ENCODE peak calls at places on chromosomes 4 and X, in four cellular contexts. E is HepG2, A is endothelial cell of umbilical vein, I is H1. W is an unnamed sample.

GRCh38 chr4:120731561-120731960 is 191.0 kb downstream of the PRDM5 start:
- DNase-seq in E (no peak), A (no peak), I (no peak), W (peak)

GRCh38 chrX:63664083-63664482 is 120.9 kb downstream of the ARHGEF9 start:
- DNase-seq in E (no peak), A (no peak), I (no peak), W (no peak)

GRCh38 chrX:31658360-31658759 is 586.5 kb upstream of the FTHL17 start:
- DNase-seq in E (peak), A (peak), I (no peak), W (peak)

GRCh38 chr4:155342142-155342541 is 34.6 kb downstream of the MAP9 start:
- DNase-seq in E (no peak), A (no peak), I (no peak), W (peak)

GRCh38 chr4:87108142-87108546 is 112.3 kb downstream of the KLHL8 start:
- DNase-seq in E (no peak), A (peak), I (no peak), W (peak)

GRCh38 chr4:17356926-17357325 is 155.0 kb downstream of the QDPR start:
- DNase-seq in E (no peak), A (no peak), I (no peak), W (no peak)

GRCh38 chr4:107603430-107603829 is 116.6 kb downstream of the PAPSS1 start:
- DNase-seq in E (no peak), A (no peak), I (no peak), W (peak)

GRCh38 chr4:172772781-172773180 is 395.8 kb upstream of the GALNT7 start:
- DNase-seq in E (no peak), A (no peak), I (no peak), W (no peak)

GRCh38 chrX:112761239-112762207 is 79.1 kb downstream of the AMOT start:
- DNase-seq in E (no peak), A (no peak), I (no peak), W (no peak)

GRCh38 chr4:169345207-169345788 is 74.5 kb upstream of the SH3RF1 start:
- DNase-seq in E (no peak), A (peak), I (no peak), W (peak)

GRCh38 chrX:3184176-3184930 is 143.1 kb downstream of the ARSF start:
- DNase-seq in E (peak), A (no peak), I (no peak), W (peak)

GRCh38 chr4:147096667-147097604 is 151.3 kb upstream of the TTC29 start:
- DNase-seq in E (peak), A (peak), I (no peak), W (peak)

GRCh38 chrX:111511477-111511876 is at the start of gene SERTM2:
- DNase-seq in E (no peak), A (no peak), I (no peak), W (peak)

GRCh38 chr4:138697771-138698170 is 317.8 kb upstream of the NOCT start:
- DNase-seq in E (no peak), A (no peak), I (no peak), W (peak)

GRCh38 chr4:40833212-40833611 is 83.5 kb downstream of the NSUN7 start:
- DNase-seq in E (no peak), A (no peak), I (no peak), W (no peak)

GRCh38 chrX:64205441-64205734 is at the start of gene AMER1:
- DNase-seq in E (no peak), A (no peak), I (no peak), W (no peak)

GRCh38 chrX:130772313-130773140 is 130.5 kb downstream of the ENOX2 start:
- DNase-seq in E (peak), A (no peak), I (no peak), W (peak)

GRCh38 chr4:65658117-65658516 is 12.2 kb downstream of the EPHA5 start:
- DNase-seq in E (no peak), A (no peak), I (no peak), W (no peak)

GRCh38 chr4:80261989-80262600 is 4.4 kb upstream of the FGF5 start:
- DNase-seq in E (no peak), A (no peak), I (no peak), W (no peak)

GRCh38 chrX:119690921-119691716 is 1.8 kb downstream of the SEPTIN6 start:
- DNase-seq in E (no peak), A (no peak), I (no peak), W (peak)

GRCh38 chrX:119692241-119693031 is 532 bp downstream of the SEPTIN6 start:
- DNase-seq in E (no peak), A (peak), I (peak), W (peak)

GRCh38 chrX:119693996-119694451 is 1.1 kb upstream of the SEPTIN6 start:
- DNase-seq in E (no peak), A (no peak), I (peak), W (no peak)

GRCh38 chrX:119694601-119695534 is 1.9 kb upstream of the SEPTIN6 start:
- DNase-seq in E (peak), A (no peak), I (peak), W (no peak)

GRCh38 chrX:119693032-119693995 is at the start of gene SEPTIN6:
- DNase-seq in E (peak), A (peak), I (peak), W (peak)
- TF ChIP-seq CTCF in E (no peak), A (no peak), I (no peak), W (no peak)

GRCh38 chr4:4430492-4431195 is 43.7 kb downstream of the NSG1 start:
- DNase-seq in E (peak), A (peak), I (peak), W (peak)
- TF ChIP-seq EZH2 in E (no peak), A (no peak), I (no peak), W (no peak)

DNA sequence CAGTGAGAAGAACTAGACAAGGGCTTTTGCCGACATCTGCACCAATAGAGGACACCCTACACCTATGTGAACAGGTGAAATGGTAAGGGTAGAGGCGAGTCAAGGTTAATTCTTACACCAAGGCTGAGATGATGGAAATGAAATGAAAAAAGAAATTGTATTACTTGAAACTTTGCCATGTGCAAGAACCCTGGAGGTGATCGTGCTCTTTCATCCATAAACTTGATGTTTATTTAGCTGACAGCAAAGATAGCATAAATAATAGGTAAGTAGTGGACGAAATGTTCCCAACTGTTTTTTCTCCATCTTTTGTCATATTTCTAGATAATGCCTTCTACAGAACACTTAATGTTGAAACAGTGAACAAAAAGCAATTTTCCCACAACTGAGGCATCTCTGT is 162.5 kb downstream of the BANK1 start:
- DNase-seq in E (no peak), A (no peak), I (no peak), W (no peak)
- TF ChIP-seq CTCF in E (no peak), A (no peak), I (no peak), W (no peak)

GRCh38 chr4:1856071-1856919 is at the start of gene LETM1:
- DNase-seq in E (peak), A (peak), I (peak), W (peak)
- TF ChIP-seq EZH2 in E (no peak), A (no peak), I (no peak), W (no peak)

DNA sequence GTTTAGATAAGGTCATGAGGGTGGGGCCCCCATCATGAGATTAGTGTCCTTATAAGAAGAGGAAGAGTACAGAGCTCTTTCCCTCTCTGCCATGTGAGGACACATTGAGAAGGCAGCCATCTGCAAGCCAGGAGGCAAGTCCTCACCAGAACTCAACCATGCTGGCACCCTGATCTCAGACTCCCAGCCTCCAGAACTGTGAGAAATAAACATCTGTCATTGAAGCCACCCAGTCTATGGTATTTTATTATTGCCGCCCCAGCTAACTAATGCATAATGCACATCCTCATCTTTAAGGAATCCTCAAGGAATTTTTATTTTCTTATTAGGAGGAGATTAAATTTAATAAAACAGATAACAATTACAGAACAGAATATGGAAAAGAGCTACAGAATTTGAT is 16.7 kb upstream of the EXOSC9 start:
- DNase-seq in E (no peak), A (no peak), I (no peak), W (peak)
- TF ChIP-seq CTCF in E (no peak), A (no peak), I (no peak), W (no peak)

DNA sequence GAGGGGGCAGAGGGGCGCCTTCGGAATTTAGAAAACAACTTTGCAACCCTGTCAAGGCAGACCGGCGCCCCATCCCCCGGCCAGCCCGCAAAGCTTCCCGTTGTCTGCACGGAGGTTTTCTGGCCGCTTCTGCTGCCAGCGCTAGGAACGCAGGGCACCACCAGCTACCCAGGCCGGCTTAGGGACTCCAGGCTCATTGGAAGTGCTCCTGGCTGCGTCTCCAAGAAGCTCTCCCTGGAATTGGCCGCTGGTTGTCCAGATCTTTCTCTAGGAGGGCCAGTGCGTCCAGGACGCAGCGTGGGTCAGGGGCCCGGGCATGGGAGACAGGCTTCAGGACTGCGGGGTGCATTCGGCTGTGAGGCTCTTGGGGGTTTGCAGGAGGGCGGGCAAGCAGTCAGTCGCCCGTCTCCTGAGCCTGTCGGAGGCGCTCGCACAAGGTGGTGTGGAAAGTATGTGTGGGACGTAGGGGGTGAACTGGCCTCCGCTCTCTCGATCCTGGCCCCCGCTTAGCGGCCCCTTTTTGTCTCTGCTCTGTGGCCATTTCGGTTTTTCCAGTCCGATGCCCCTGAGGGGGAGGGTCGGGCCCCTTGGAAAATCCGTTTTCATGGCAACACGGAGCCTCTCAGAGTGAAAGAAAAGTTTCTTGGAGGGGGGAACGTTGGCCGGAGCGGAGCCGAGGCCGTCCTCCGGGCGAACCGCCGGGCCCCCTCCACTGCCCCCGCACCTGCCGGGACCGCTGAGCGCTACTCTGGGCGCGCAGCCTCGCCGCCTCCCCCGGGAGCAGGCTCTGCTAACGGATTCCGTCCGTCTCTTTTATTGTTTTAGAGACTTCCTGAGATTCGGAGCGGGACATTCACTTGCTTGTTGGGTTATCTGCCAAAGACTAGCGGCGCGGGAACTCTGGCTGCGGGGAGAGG is 810 bp upstream of the SOX3 start:
- DNase-seq in E (no peak), A (no peak), I (peak), W (no peak)
- TF ChIP-seq EZH2 in E (no peak), A (no peak), I (peak), W (no peak)

DNA sequence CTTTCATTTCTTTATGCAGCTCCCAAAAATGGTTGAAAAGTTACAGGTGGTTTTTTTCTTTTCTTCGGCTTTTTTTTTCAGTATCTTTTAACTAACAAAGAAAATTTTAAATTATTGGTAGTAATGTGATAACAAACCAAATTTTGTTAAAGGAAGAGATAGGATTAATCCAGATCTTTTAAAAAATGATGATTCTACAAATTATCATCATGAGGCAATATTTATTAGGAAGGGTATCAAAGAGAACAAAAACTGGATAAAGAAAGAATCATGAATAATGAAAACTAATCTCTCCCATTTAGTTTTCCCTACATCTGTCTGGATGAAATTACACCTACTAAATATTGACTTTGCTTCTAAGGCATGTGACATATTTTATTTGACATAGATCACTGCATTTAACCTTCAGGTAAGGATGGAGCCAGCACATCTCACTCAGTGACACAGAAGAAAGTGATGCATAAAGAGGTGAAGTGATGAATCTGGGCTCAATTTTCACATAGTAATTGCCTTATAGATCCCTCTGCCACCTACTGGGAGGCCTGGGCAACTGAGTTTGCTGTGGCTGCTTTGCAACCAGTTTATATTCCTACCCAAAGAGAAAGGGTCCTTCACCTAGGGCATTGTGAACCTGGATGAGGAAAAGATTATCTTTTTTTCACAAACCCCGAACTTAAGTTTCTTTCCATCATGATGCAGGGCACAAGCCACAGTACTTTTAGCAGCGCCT is 155.6 kb downstream of the HNRNPD start:
- DNase-seq in E (no peak), A (no peak), I (no peak), W (no peak)
- TF ChIP-seq CTCF in E (no peak), A (no peak), I (peak), W (peak)

DNA sequence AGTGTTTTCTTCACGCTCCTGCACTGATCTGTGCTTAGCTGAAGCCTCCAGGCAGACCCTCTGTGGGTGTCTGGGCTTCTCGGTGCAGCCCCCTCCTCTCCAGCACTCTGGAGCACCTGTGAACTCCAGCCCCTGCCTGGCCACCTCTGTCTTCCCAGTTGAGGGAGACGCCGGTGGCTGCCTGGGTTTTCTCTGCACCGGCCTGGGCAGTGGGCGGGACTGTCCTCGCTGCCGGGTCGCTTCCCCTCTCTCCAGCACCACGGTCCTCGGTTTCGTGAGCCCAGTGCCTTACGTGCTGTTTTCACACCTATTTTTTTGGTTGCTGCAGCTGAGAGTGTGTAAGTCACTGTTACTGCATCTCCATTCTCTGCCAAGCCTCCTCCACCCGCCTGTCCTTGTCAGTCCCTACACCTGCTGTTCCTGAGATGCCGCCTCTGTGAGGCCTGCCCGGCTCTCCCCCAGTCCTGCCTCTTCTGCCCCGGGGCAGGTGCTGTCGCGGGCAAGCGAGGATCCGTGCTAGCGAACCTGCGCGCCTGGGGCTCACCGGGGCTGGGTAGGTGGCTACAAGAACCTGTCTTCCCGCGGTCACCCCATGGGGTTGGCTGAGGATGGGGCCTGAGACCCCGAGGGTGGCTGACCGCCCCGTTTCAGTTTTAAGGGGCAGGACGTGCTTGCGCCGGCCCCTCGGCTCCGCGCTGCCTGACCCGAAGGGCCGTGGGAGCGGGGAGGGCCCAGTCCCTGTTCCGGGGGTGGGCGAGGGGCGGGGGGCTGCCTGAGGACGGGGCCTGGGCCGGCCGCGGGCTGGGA is 2.4 kb upstream of the FGFRL1 start:
- DNase-seq in E (no peak), A (peak), I (no peak), W (no peak)
- TF ChIP-seq EZH2 in E (no peak), A (peak), I (no peak), W (no peak)

GRCh38 chr4:134935320-134935719 is 733.7 kb upstream of the PABPC4L start:
- DNase-seq in E (no peak), A (peak), I (peak), W (peak)
- TF ChIP-seq CTCF in E (peak), A (peak), I (peak), W (peak)

DNA sequence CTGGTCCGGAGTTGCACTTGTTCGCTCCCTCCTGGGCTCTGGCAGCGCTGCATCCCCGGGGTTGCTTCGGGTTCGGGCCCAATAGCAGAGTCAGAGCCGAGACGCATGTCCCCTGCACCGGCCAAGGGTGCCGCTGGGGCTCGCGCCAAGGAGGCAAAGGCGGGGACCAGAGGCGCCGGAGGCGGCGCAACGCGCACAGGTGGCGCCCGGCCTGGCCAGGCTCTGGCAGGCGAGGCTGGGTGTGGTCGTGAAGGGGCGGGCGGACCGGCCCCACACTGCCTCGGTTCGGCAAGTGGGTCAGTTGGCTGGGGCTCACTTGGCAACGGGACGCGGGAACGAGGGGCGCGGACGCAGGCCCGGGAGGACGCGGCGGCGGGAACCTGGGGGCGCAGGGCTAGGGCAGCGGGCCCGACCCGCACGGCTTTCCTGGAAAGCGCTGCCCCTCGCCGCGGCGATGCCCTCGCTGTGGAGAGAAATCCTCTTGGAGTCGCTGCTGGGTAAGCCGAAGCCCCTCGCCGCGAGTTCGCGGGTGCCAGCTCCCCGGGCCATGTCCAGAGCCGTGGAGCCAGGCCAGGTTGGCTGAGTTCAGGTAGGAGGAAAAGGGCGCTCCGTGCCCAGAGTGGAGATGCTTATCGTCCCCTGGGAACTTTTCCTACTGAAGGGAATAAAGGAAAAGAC is at the start of gene CWH43:
- DNase-seq in E (no peak), A (no peak), I (peak), W (no peak)
- TF ChIP-seq EZH2 in E (no peak), A (peak), I (no peak), W (peak)